ENCODE peak calls at places on chromosome 15, in seven cellular contexts. W is NCI-H1105 treated with DMSO at 0.1 percent for 48 hours, F is cardiac muscle cell, Q is NCI-H82, J is posterior vena cava, T is RWPE1, Y is NB4. S is an unnamed sample.

GRCh38 chr15:92053727-92054316 is 200.3 kb downstream of the SLCO3A1 start:
- DNase-seq in W (no peak), F (no peak), Q (peak; percentile 15), J (peak; percentile 3), T (no peak), Y (no peak), S (no peak)

GRCh38 chr15:89164712-89165211 is 56.6 kb downstream of the RLBP1 start:
- DNase-seq in W (no peak), F (no peak), Q (no peak), J (no peak), T (no peak), Y (no peak), S (peak; percentile 20)

GRCh38 chr15:60212536-60212935 is 185.2 kb downstream of the ANXA2 start:
- DNase-seq in W (no peak), F (no peak), Q (peak; percentile 43), J (no peak), T (no peak), Y (peak; percentile 3), S (peak; percentile 82)

GRCh38 chr15:35067501-35068347 is 17.4 kb downstream of the NANOGP8 start:
- DNase-seq in W (no peak), F (no peak), Q (no peak), J (no peak), T (no peak), Y (no peak), S (no peak)

GRCh38 chr15:77744398-77744797 is 111.7 kb upstream of the LINGO1 start:
- DNase-seq in W (no peak), F (peak; percentile 15), Q (no peak), J (no peak), T (no peak), Y (no peak), S (no peak)

GRCh38 chr15:82093325-82093724 is 47.5 kb upstream of the MEX3B start:
- DNase-seq in W (no peak), F (no peak), Q (peak; percentile 45), J (no peak), T (no peak), Y (no peak), S (no peak)

GRCh38 chr15:83845230-83845629 is 191.3 kb downstream of the ADAMTSL3 start:
- DNase-seq in W (no peak), F (no peak), Q (no peak), J (no peak), T (no peak), Y (peak; percentile 37), S (peak; percentile 54)

GRCh38 chr15:101198820-101199219 is 53.0 kb downstream of the CHSY1 start:
- DNase-seq in W (no peak), F (no peak), Q (no peak), J (peak; percentile 71), T (no peak), Y (no peak), S (no peak)

GRCh38 chr15:98703291-98703690 is 55.0 kb downstream of the IGF1R start:
- DNase-seq in W (no peak), F (no peak), Q (no peak), J (no peak), T (no peak), Y (no peak), S (no peak)

GRCh38 chr15:83380682-83381081 is 66.5 kb upstream of the SH3GL3 start:
- DNase-seq in W (peak; percentile 1), F (peak; percentile 66), Q (peak; percentile 82), J (no peak), T (peak; percentile 71), Y (peak; percentile 50), S (peak; percentile 80)

GRCh38 chr15:72368895-72369294 is 6.9 kb downstream of the HEXA start:
- DNase-seq in W (no peak), F (no peak), Q (no peak), J (no peak), T (no peak), Y (peak; percentile 82), S (peak; percentile 23)

S was measured in kidney tubule cell.